ENCODE peak calls at places on chromosomes 4 and X, in six cellular contexts. One of them, this sample, is unnamed. For H3K4me1 and H3K9me3, the result is how much of the 10 kb centered on the place peaks cover.

GRCh38 chr4:4627111-4627510 is 85.3 kb upstream of the STX18 start:
- DNase-seq in SJSA1: no peak
- DNase-seq in H9: peak
- DNase-seq in GM23248: no peak
- DNase-seq in CD8-positive, alpha-beta memory T cell: no peak
- DNase-seq in heart right ventricle: no peak
- DNase-seq in this sample: no peak

GRCh38 chr4:121950212-121950679 is 1.6 kb downstream of the TRPC3 start:
- DNase-seq in CD8-positive, alpha-beta memory T cell: peak
- DNase-seq in heart right ventricle: peak
- DNase-seq in H9: peak
- DNase-seq in SJSA1: peak
- DNase-seq in GM23248: peak
- DNase-seq in this sample: peak

GRCh38 chr4:86155766-86156165 is 204.1 kb downstream of the MAPK10 start:
- DNase-seq in H9: no peak
- DNase-seq in GM23248: no peak
- DNase-seq in SJSA1: no peak
- DNase-seq in CD8-positive, alpha-beta memory T cell: no peak
- DNase-seq in heart right ventricle: no peak
- DNase-seq in this sample: no peak

GRCh38 chrX:129318375-129318774 is 204.9 kb downstream of the SMARCA1 start:
- DNase-seq in heart right ventricle: no peak
- DNase-seq in SJSA1: no peak
- DNase-seq in CD8-positive, alpha-beta memory T cell: no peak
- DNase-seq in H9: no peak
- DNase-seq in GM23248: peak
- DNase-seq in this sample: no peak

GRCh38 chr4:119070301-119070700 is 65.3 kb upstream of the MYOZ2 start:
- DNase-seq in H9: no peak
- DNase-seq in GM23248: no peak
- DNase-seq in heart right ventricle: no peak
- DNase-seq in SJSA1: no peak
- DNase-seq in CD8-positive, alpha-beta memory T cell: no peak
- DNase-seq in this sample: no peak

GRCh38 chr4:142353149-142353738 is 492.9 kb downstream of the INPP4B start:
- DNase-seq in heart right ventricle: peak
- DNase-seq in GM23248: peak
- DNase-seq in H9: no peak
- DNase-seq in CD8-positive, alpha-beta memory T cell: no peak
- DNase-seq in SJSA1: no peak
- DNase-seq in this sample: peak

GRCh38 chr4:187090401-187090800 is 366.7 kb upstream of the FAT1 start:
- DNase-seq in GM23248: no peak
- DNase-seq in CD8-positive, alpha-beta memory T cell: no peak
- DNase-seq in SJSA1: peak
- DNase-seq in heart right ventricle: no peak
- DNase-seq in H9: no peak
- DNase-seq in this sample: no peak

GRCh38 chr4:142272452-142272851 is 573.6 kb downstream of the INPP4B start:
- DNase-seq in SJSA1: no peak
- DNase-seq in H9: no peak
- DNase-seq in CD8-positive, alpha-beta memory T cell: no peak
- DNase-seq in heart right ventricle: no peak
- DNase-seq in GM23248: no peak
- DNase-seq in this sample: no peak

GRCh38 chrX:74890676-74891430 is 34.4 kb downstream of the NEXMIF start:
- DNase-seq in H9: no peak
- DNase-seq in CD8-positive, alpha-beta memory T cell: no peak
- DNase-seq in heart right ventricle: no peak
- DNase-seq in SJSA1: no peak
- DNase-seq in GM23248: no peak
- DNase-seq in this sample: no peak

GRCh38 chrX:103774070-103774642 is 2.5 kb upstream of the PLP1 start:
- DNase-seq in heart right ventricle: no peak
- DNase-seq in GM23248: peak
- DNase-seq in CD8-positive, alpha-beta memory T cell: no peak
- DNase-seq in SJSA1: no peak
- DNase-seq in H9: peak
- DNase-seq in this sample: no peak

GRCh38 chr4:3675251-3676115 is 90.7 kb upstream of the ADRA2C start:
- DNase-seq in CD8-positive, alpha-beta memory T cell: no peak
- DNase-seq in GM23248: no peak
- DNase-seq in heart right ventricle: no peak
- DNase-seq in SJSA1: no peak
- DNase-seq in H9: peak
- DNase-seq in this sample: no peak

GRCh38 chrX:2829066-2829430 is 318 bp downstream of the GYG2 start:
- DNase-seq in SJSA1: no peak
- DNase-seq in H9: peak
- DNase-seq in heart right ventricle: no peak
- DNase-seq in GM23248: no peak
- DNase-seq in CD8-positive, alpha-beta memory T cell: no peak
- DNase-seq in this sample: no peak

GRCh38 chr4:88211473-88212252 is 53.2 kb upstream of the ABCG2 start:
- DNase-seq in SJSA1: no peak
- DNase-seq in heart right ventricle: peak
- DNase-seq in GM23248: peak
- DNase-seq in H9: no peak
- DNase-seq in CD8-positive, alpha-beta memory T cell: peak
- DNase-seq in this sample: peak

GRCh38 chrX:16196829-16197228 is 29.5 kb downstream of the MAGEB17 start:
- DNase-seq in SJSA1: no peak
- DNase-seq in CD8-positive, alpha-beta memory T cell: no peak
- DNase-seq in GM23248: no peak
- DNase-seq in H9: no peak
- DNase-seq in heart right ventricle: no peak
- DNase-seq in this sample: no peak

GRCh38 chr4:122003335-122003734 is 51.5 kb upstream of the TRPC3 start:
- DNase-seq in H9: peak
- DNase-seq in SJSA1: no peak
- DNase-seq in CD8-positive, alpha-beta memory T cell: no peak
- DNase-seq in GM23248: peak
- DNase-seq in heart right ventricle: no peak
- DNase-seq in this sample: no peak

GRCh38 chrX:108036298-108036973 is 8.4 kb upstream of the VSIG1 start:
- DNase-seq in CD8-positive, alpha-beta memory T cell: no peak
- DNase-seq in GM23248: peak
- DNase-seq in heart right ventricle: no peak
- DNase-seq in SJSA1: peak
- DNase-seq in H9: no peak
- DNase-seq in this sample: no peak

GRCh38 chr4:145933134-145933533 is 5.5 kb downstream of the ZNF827 start:
- DNase-seq in CD8-positive, alpha-beta memory T cell: no peak
- DNase-seq in heart right ventricle: no peak
- DNase-seq in SJSA1: no peak
- DNase-seq in GM23248: peak
- DNase-seq in H9: no peak
- DNase-seq in this sample: no peak

GRCh38 chrX:25721564-25721963 is 416.6 kb upstream of the MAGEB18 start:
- DNase-seq in GM23248: peak
- DNase-seq in SJSA1: no peak
- DNase-seq in heart right ventricle: no peak
- DNase-seq in CD8-positive, alpha-beta memory T cell: no peak
- DNase-seq in H9: no peak
- DNase-seq in this sample: no peak

GRCh38 chr4:92012899-92013867 is 290.6 kb upstream of the GRID2 start:
- DNase-seq in CD8-positive, alpha-beta memory T cell: no peak
- DNase-seq in H9: peak
- DNase-seq in SJSA1: no peak
- DNase-seq in heart right ventricle: no peak
- DNase-seq in GM23248: no peak
- DNase-seq in this sample: no peak

GRCh38 chrX:115533485-115533884 is 27.5 kb upstream of the PLS3 start:
- DNase-seq in GM23248: peak
- DNase-seq in SJSA1: no peak
- DNase-seq in H9: no peak
- DNase-seq in heart right ventricle: no peak
- DNase-seq in CD8-positive, alpha-beta memory T cell: no peak
- DNase-seq in this sample: no peak

GRCh38 chr4:142406051-142406549 is 440.0 kb downstream of the INPP4B start:
- DNase-seq in heart right ventricle: no peak
- DNase-seq in SJSA1: no peak
- DNase-seq in H9: peak
- DNase-seq in CD8-positive, alpha-beta memory T cell: no peak
- DNase-seq in GM23248: peak
- DNase-seq in this sample: no peak

GRCh38 chr4:169987327-169988228 is 38.6 kb downstream of the MFAP3L start:
- DNase-seq in CD8-positive, alpha-beta memory T cell: no peak
- DNase-seq in heart right ventricle: no peak
- DNase-seq in GM23248: no peak
- DNase-seq in SJSA1: no peak
- DNase-seq in H9: no peak
- DNase-seq in this sample: no peak

GRCh38 chr4:169986369-169986768 is 39.8 kb downstream of the MFAP3L start:
- DNase-seq in H9: no peak
- DNase-seq in CD8-positive, alpha-beta memory T cell: no peak
- DNase-seq in heart right ventricle: no peak
- DNase-seq in GM23248: no peak
- DNase-seq in SJSA1: no peak
- DNase-seq in this sample: no peak

GRCh38 chr4:169985881-169986280 is 40.3 kb downstream of the MFAP3L start:
- DNase-seq in H9: no peak
- DNase-seq in SJSA1: no peak
- DNase-seq in heart right ventricle: no peak
- DNase-seq in GM23248: no peak
- DNase-seq in CD8-positive, alpha-beta memory T cell: no peak
- DNase-seq in this sample: no peak

GRCh38 chr4:169984203-169984602 is 42.0 kb downstream of the MFAP3L start:
- DNase-seq in CD8-positive, alpha-beta memory T cell: no peak
- DNase-seq in heart right ventricle: no peak
- DNase-seq in SJSA1: no peak
- DNase-seq in GM23248: no peak
- DNase-seq in H9: no peak
- DNase-seq in this sample: no peak

DNA sequence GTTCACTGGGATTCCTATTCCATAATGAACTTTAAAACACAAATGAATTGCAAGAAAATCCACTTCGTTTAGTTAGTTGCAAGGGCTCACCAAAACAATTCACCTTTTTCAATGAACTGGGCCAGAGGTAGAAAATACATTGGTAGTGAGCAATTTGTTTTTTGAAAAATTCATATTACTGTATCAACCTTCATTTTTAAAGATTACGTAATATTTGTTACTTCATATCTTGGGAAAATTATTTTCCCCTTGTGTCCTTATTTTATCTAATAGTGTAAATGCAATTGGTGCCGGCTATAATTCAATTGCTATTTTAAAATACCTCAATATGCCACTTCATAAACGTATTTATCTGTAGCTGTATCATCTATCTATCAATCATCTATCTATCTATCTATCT is 41.5 kb downstream of the MFAP3L start:
- DNase-seq in GM23248: no peak
- DNase-seq in heart right ventricle: no peak
- DNase-seq in H9: no peak
- DNase-seq in SJSA1: no peak
- DNase-seq in CD8-positive, alpha-beta memory T cell: no peak
- DNase-seq in this sample: no peak
- H3K4me1 ChIP-seq in GM23248: under half
- H3K4me1 ChIP-seq in heart right ventricle: under half
- H3K4me1 ChIP-seq in H9: under half
- H3K4me1 ChIP-seq in SJSA1: under half
- H3K4me1 ChIP-seq in CD8-positive, alpha-beta memory T cell: under half
- H3K4me1 ChIP-seq in this sample: under half

DNA sequence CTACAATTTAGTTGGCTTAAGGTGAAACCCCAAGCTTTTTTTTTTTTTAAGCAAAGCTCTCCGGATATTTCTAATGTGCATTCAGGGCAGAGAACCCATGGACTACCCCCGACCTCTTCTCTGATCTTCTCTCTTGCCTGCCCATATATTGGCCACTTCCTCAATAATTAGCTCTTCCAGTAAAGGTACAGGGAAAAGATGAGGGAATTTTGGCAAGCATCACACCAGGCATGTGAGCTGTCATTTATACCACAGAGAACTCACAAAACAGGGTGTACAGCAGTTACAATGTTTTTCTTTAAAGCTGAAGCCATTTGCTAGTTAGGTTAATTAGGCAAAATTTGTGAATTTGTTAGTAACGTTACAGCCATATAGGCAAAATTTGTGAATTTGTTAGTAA is 73.3 kb downstream of the GAB1 start:
- DNase-seq in GM23248: no peak
- DNase-seq in heart right ventricle: no peak
- DNase-seq in H9: no peak
- DNase-seq in CD8-positive, alpha-beta memory T cell: no peak
- DNase-seq in SJSA1: no peak
- DNase-seq in this sample: no peak
- H3K27ac ChIP-seq in GM23248: no peak
- H3K27ac ChIP-seq in heart right ventricle: no peak
- H3K27ac ChIP-seq in H9: no peak
- H3K27ac ChIP-seq in CD8-positive, alpha-beta memory T cell: no peak
- H3K27ac ChIP-seq in SJSA1: no peak
- H3K27ac ChIP-seq in this sample: no peak

DNA sequence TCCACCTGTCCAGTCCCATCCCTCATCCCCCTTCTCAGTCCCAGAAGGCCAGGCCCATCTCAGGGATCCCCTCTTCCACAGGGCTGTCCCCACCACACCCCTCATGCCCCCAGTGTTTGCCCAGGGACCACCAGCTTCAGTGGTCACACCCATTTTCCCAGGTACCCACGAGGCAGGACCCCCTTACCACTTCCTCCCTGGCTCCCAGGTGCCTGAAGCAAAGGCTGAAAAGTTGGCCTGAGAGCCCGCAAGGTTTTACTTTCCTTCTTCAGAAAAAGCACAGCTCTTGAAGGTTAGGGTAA is 7.8 kb downstream of the TMEM271 start:
- DNase-seq in GM23248: no peak
- DNase-seq in SJSA1: no peak
- DNase-seq in H9: no peak
- DNase-seq in heart right ventricle: no peak
- DNase-seq in CD8-positive, alpha-beta memory T cell: no peak
- DNase-seq in this sample: no peak
- H3K9me3 ChIP-seq in GM23248: under half
- H3K9me3 ChIP-seq in SJSA1: under half
- H3K9me3 ChIP-seq in H9: under half
- H3K9me3 ChIP-seq in heart right ventricle: under half
- H3K9me3 ChIP-seq in CD8-positive, alpha-beta memory T cell: under half
- H3K9me3 ChIP-seq in this sample: under half

GRCh38 chr4:143404555-143404954 is 67.9 kb downstream of the GAB1 start:
- DNase-seq in H9: no peak
- DNase-seq in GM23248: no peak
- DNase-seq in heart right ventricle: no peak
- DNase-seq in CD8-positive, alpha-beta memory T cell: no peak
- DNase-seq in SJSA1: no peak
- DNase-seq in this sample: no peak

GRCh38 chr4:143405197-143405730 is 68.6 kb downstream of the GAB1 start:
- DNase-seq in H9: no peak
- DNase-seq in SJSA1: no peak
- DNase-seq in GM23248: no peak
- DNase-seq in CD8-positive, alpha-beta memory T cell: no peak
- DNase-seq in heart right ventricle: no peak
- DNase-seq in this sample: no peak

GRCh38 chr4:143403551-143403816 is 66.8 kb downstream of the GAB1 start:
- DNase-seq in CD8-positive, alpha-beta memory T cell: no peak
- DNase-seq in H9: no peak
- DNase-seq in GM23248: no peak
- DNase-seq in heart right ventricle: no peak
- DNase-seq in SJSA1: no peak
- DNase-seq in this sample: no peak

GRCh38 chr4:143406523-143406922 is 69.8 kb downstream of the GAB1 start:
- DNase-seq in heart right ventricle: peak
- DNase-seq in SJSA1: no peak
- DNase-seq in CD8-positive, alpha-beta memory T cell: no peak
- DNase-seq in H9: no peak
- DNase-seq in GM23248: peak
- DNase-seq in this sample: no peak

GRCh38 chr4:143407475-143407874 is 70.8 kb downstream of the GAB1 start:
- DNase-seq in heart right ventricle: no peak
- DNase-seq in H9: no peak
- DNase-seq in CD8-positive, alpha-beta memory T cell: no peak
- DNase-seq in SJSA1: no peak
- DNase-seq in GM23248: no peak
- DNase-seq in this sample: no peak
- H3K4me1 ChIP-seq in heart right ventricle: half or more
- H3K4me1 ChIP-seq in H9: under half
- H3K4me1 ChIP-seq in CD8-positive, alpha-beta memory T cell: under half
- H3K4me1 ChIP-seq in SJSA1: under half
- H3K4me1 ChIP-seq in GM23248: under half
- H3K4me1 ChIP-seq in this sample: under half

This sample was measured in CD4-positive, alpha-beta memory T cell.